ENCODE peak calls at places on chromosomes 11 and 22, in four cellular contexts. R is stomach, G is tibial nerve, Q is uterus. U is an unnamed sample.

GRCh38 chr11:83272627-83273026 is 13.5 kb downstream of the CCDC90B start:
- DNase-seq in Q (no peak), G (no peak), R (no peak), U (no peak)

GRCh38 chr11:60810583-60810982 is 25.4 kb downstream of the MS4A10 start:
- DNase-seq in Q (no peak), G (no peak), R (no peak), U (no peak)

GRCh38 chr22:40898850-40899357 is 37.0 kb upstream of the DNAJB7 start:
- DNase-seq in R (no peak), G (no peak), Q (no peak), U (no peak)

GRCh38 chr22:22952531-22953295 is 65.1 kb downstream of the IGLL5 start:
- DNase-seq in G (no peak), Q (no peak), R (no peak), U (no peak)

GRCh38 chr11:104522650-104523049 is 358.7 kb upstream of the PDGFD start:
- DNase-seq in R (no peak), Q (no peak), G (no peak), U (no peak)

GRCh38 chr11:104883342-104883741 is 14.9 kb downstream of the CASP12 start:
- DNase-seq in R (no peak), G (no peak), Q (no peak), U (no peak)

GRCh38 chr11:123590296-123590912 is 64.0 kb downstream of the SCN3B start:
- DNase-seq in R (peak; percentile 91), G (no peak), Q (no peak), U (no peak)

GRCh38 chr11:44542372-44542771 is 23.1 kb upstream of the CD82 start:
- DNase-seq in Q (no peak), G (no peak), R (no peak), U (no peak)

GRCh38 chr11:37666960-37667359 is 1068.9 kb upstream of the RAG2 start:
- DNase-seq in G (no peak), Q (no peak), R (no peak), U (no peak)

GRCh38 chr11:62895501-62895900 is 14.8 kb downstream of the SLC3A2 start:
- DNase-seq in R (no peak), Q (no peak), G (no peak), U (no peak)

GRCh38 chr22:20509344-20510047 is 2.1 kb downstream of the MED15 start:
- DNase-seq in Q (peak; percentile 86), G (peak; percentile 31), R (peak; percentile 67), U (peak; percentile 80)

GRCh38 chr11:44823920-44824704 is 97.3 kb downstream of the TSPAN18 start:
- DNase-seq in G (no peak), R (no peak), Q (no peak), U (no peak)

GRCh38 chr11:127493330-127493729 is 492.8 kb upstream of the KIRREL3 start:
- DNase-seq in R (no peak), Q (no peak), G (no peak), U (no peak)

GRCh38 chr11:130340671-130341319 is 26.1 kb upstream of the ZBTB44 start:
- DNase-seq in Q (no peak), R (no peak), G (no peak), U (no peak)

GRCh38 chr11:31106963-31107576 is 262.5 kb downstream of the DCDC1 start:
- DNase-seq in R (peak; percentile 72), G (peak; percentile 16), Q (no peak), U (peak; percentile 41)

GRCh38 chr11:83063073-83063754 is 8.5 kb downstream of the RAB30 start:
- DNase-seq in Q (no peak), G (no peak), R (no peak), U (no peak)

GRCh38 chr11:77479746-77480352 is 6.0 kb upstream of the PAK1 start:
- DNase-seq in Q (no peak), R (no peak), G (no peak), U (no peak)

GRCh38 chr11:13329670-13330401 is 52.2 kb downstream of the BMAL1 start:
- DNase-seq in R (peak; percentile 41), G (no peak), Q (no peak), U (no peak)

GRCh38 chr11:117663389-117663788 is 133.6 kb downstream of the DSCAML1 start:
- DNase-seq in G (no peak), Q (peak; percentile 20), R (no peak), U (no peak)

GRCh38 chr11:91921974-91922373 is 302.6 kb upstream of the FAT3 start:
- DNase-seq in Q (no peak), G (no peak), R (no peak), U (no peak)

GRCh38 chr11:6812391-6813005 is 13.0 kb upstream of the OR6A2 start:
- DNase-seq in G (no peak), R (no peak), Q (no peak), U (no peak)

GRCh38 chr11:6586434-6587359 is 16.7 kb downstream of the RRP8 start:
- DNase-seq in R (no peak), G (no peak), Q (peak; percentile 8), U (peak; percentile 78)

GRCh38 chr11:115541518-115541917 is 37.3 kb upstream of the CADM1 start:
- DNase-seq in Q (no peak), R (no peak), G (no peak), U (no peak)

GRCh38 chr11:109894242-109894641 is 198.9 kb upstream of the ZC3H12C start:
- DNase-seq in Q (no peak), R (no peak), G (no peak), U (no peak)

GRCh38 chr11:44840526-44840925 is 110.2 kb downstream of the TP53I11 start:
- DNase-seq in G (no peak), R (no peak), Q (no peak), U (no peak)

GRCh38 chr22:26887456-26887855 is 230.1 kb downstream of the MIAT start:
- DNase-seq in R (no peak), G (no peak), Q (no peak), U (no peak)

GRCh38 chr22:38716827-38717226 is 11.1 kb downstream of the GTPBP1 start:
- DNase-seq in Q (no peak), G (no peak), R (no peak), U (no peak)

GRCh38 chr22:17753401-17753989 is 20.8 kb downstream of the BID start:
- DNase-seq in R (no peak), G (no peak), Q (no peak), U (no peak)

GRCh38 chr11:21839870-21840269 is 353.0 kb upstream of the ANO5 start:
- DNase-seq in R (no peak), Q (no peak), G (no peak), U (no peak)

GRCh38 chr11:27120211-27120610 is 79.6 kb downstream of the BBOX1 start:
- DNase-seq in R (no peak), G (no peak), Q (no peak), U (no peak)

GRCh38 chr22:27800250-27801131 is 1.1 kb downstream of the MN1 start:
- DNase-seq in R (no peak), Q (peak; percentile 19), G (no peak), U (no peak)

GRCh38 chr11:125941606-125942275 is 4.1 kb upstream of the VSIG10L2 start:
- DNase-seq in G (no peak), R (peak; percentile 70), Q (no peak), U (peak; percentile 62)

GRCh38 chr11:96338910-96339703 is 3.9 kb downstream of the MAML2 start:
- DNase-seq in G (no peak), R (no peak), Q (no peak), U (peak; percentile 40)

GRCh38 chr11:134038897-134039470 is 29.9 kb upstream of the JAM3 start:
- DNase-seq in Q (peak; percentile 62), G (no peak), R (no peak), U (no peak)

GRCh38 chr11:118175600-118176399 is 639 bp downstream of the SCN2B start:
- DNase-seq in Q (no peak), R (no peak), G (no peak), U (no peak)

GRCh38 chr22:48507171-48507570 is 1320.5 kb downstream of the BRD1 start:
- DNase-seq in G (no peak), R (no peak), Q (no peak), U (no peak)
- TF ChIP-seq POLR2A in G (no peak), R (no peak), Q (no peak), U (no peak)

GRCh38 chr11:416757-417621 is 2.2 kb upstream of the SIGIRR start:
- DNase-seq in Q (no peak), R (peak; percentile 82), G (no peak), U (peak; percentile 83)
- H3K4me3 ChIP-seq in Q (peak overlapping the region; percentile 22), R (peak overlapping the region; percentile 55), G (peak overlapping the region; percentile 20), U (peak overlapping the region; percentile 80)

DNA sequence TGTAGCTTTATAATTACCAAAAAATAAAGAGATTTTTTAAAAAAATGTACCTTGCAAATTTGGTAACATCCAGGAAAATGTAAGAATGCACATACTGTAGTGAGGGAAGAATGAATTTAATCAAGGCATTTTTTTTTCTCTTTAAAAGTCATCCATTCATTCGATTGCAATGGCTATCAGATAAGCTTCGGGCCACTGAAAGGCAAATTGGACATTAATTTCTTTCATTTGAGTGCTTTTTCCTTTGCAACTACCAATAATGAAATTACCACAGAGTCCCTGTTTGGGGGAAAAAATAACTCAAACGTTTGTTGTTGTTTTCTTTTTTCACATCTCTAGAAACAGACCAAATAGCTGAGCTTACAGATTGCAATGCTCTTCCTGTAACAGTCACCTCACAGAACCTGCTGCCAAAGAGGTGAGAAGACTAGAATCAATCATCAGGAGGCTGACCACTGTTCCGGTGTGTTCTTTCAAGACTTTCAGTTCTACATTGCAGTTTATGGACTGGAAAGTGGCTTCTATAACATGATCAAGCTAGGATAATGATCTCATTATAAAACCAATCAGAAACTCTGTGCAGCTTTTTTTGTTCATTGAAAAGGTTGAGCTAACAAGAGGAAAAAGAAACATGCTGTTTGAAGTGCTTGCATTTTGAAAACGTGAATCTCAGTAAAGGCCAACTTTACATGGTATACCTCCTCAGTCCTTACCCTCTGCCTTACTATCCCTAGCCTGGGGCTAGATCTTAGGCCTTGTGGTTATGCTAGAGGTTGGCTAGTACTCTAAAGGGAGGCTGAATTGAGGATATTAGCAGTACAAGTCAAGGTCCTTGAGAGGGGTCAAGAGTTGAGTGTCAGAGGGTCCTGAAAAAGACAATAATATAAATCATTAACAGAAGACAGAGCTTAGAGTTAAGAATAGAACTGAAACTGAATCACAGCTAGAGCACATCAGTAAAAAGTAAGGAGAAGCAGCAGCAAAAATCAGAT is 1276.1 kb downstream of the LRRC4C start:
- DNase-seq in G (no peak), R (no peak), Q (no peak), U (no peak)
- TF ChIP-seq POLR2A in G (no peak), R (no peak), Q (no peak), U (no peak)

DNA sequence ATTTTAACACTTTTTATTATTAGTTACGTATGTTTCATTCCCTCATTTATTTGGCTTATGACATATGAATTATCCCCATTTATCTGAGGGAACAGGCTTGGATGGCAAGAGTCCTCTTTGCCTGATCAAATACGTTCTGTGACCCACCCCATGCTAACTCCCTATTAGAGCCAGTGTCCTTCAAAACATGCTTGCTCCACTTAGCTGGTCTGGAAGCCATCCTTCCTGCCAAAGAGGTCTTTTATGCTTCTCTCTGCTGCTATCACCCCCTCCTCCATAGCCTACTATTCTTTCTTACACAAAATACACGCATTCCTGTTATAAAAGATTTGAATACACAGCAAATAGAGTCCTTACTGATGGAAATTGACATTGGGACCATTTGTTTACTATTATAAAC is 6.4 kb downstream of the COA4 start:
- DNase-seq in R (no peak), G (no peak), Q (no peak), U (no peak)
- H3K4me3 ChIP-seq in R (no peak overlapping the region), G (no peak overlapping the region), Q (no peak overlapping the region), U (no peak overlapping the region)